ENCODE peak calls at places on chromosomes 12 and 14, in eight cellular contexts. One of them, this sample, is unnamed.

GRCh38 chr14:49427117-49427516 is 159.1 kb downstream of the RPS29 start:
- DNase-seq in ACHN: no peak
- DNase-seq in SW480: no peak
- DNase-seq in naive thymus-derived CD4-positive, alpha-beta T cell: no peak
- DNase-seq in kidney epithelial cell: no peak
- DNase-seq in thyroid gland: no peak
- DNase-seq in NAMALWA: peak
- DNase-seq in stimulated activated CD4-positive, alpha-beta T cell treated with anti-CD3 and anti-CD28 coated beads, Interleukin-15, amount 100 ng/mL, for 24 hours: no peak
- DNase-seq in this sample: no peak

GRCh38 chr14:105364100-105364708 is 34.1 kb upstream of the TEX22 start:
- DNase-seq in ACHN: peak
- DNase-seq in SW480: peak
- DNase-seq in naive thymus-derived CD4-positive, alpha-beta T cell: peak
- DNase-seq in kidney epithelial cell: no peak
- DNase-seq in thyroid gland: peak
- DNase-seq in NAMALWA: no peak
- DNase-seq in stimulated activated CD4-positive, alpha-beta T cell treated with anti-CD3 and anti-CD28 coated beads, Interleukin-15, amount 100 ng/mL, for 24 hours: peak
- DNase-seq in this sample: peak

GRCh38 chr14:102683399-102684275 is 91.2 kb downstream of the RCOR1 start:
- DNase-seq in ACHN: no peak
- DNase-seq in SW480: peak
- DNase-seq in naive thymus-derived CD4-positive, alpha-beta T cell: no peak
- DNase-seq in kidney epithelial cell: no peak
- DNase-seq in thyroid gland: no peak
- DNase-seq in NAMALWA: no peak
- DNase-seq in stimulated activated CD4-positive, alpha-beta T cell treated with anti-CD3 and anti-CD28 coated beads, Interleukin-15, amount 100 ng/mL, for 24 hours: no peak
- DNase-seq in this sample: peak

GRCh38 chr12:55721601-55722213 is 1.5 kb downstream of the RDH5 start:
- DNase-seq in ACHN: no peak
- DNase-seq in SW480: no peak
- DNase-seq in naive thymus-derived CD4-positive, alpha-beta T cell: no peak
- DNase-seq in kidney epithelial cell: no peak
- DNase-seq in thyroid gland: no peak
- DNase-seq in NAMALWA: no peak
- DNase-seq in stimulated activated CD4-positive, alpha-beta T cell treated with anti-CD3 and anti-CD28 coated beads, Interleukin-15, amount 100 ng/mL, for 24 hours: no peak
- DNase-seq in this sample: no peak

GRCh38 chr14:56490379-56490778 is 89.2 kb upstream of the TMEM260 start:
- DNase-seq in ACHN: peak
- DNase-seq in SW480: peak
- DNase-seq in naive thymus-derived CD4-positive, alpha-beta T cell: peak
- DNase-seq in kidney epithelial cell: no peak
- DNase-seq in thyroid gland: no peak
- DNase-seq in NAMALWA: peak
- DNase-seq in stimulated activated CD4-positive, alpha-beta T cell treated with anti-CD3 and anti-CD28 coated beads, Interleukin-15, amount 100 ng/mL, for 24 hours: no peak
- DNase-seq in this sample: peak

GRCh38 chr14:55336161-55336560 is 64.9 kb downstream of the FBXO34 start:
- DNase-seq in ACHN: no peak
- DNase-seq in SW480: no peak
- DNase-seq in naive thymus-derived CD4-positive, alpha-beta T cell: peak
- DNase-seq in kidney epithelial cell: no peak
- DNase-seq in thyroid gland: no peak
- DNase-seq in NAMALWA: no peak
- DNase-seq in stimulated activated CD4-positive, alpha-beta T cell treated with anti-CD3 and anti-CD28 coated beads, Interleukin-15, amount 100 ng/mL, for 24 hours: no peak
- DNase-seq in this sample: no peak

GRCh38 chr14:67553547-67553946 is 20.5 kb downstream of the PLEKHH1 start:
- DNase-seq in ACHN: no peak
- DNase-seq in SW480: no peak
- DNase-seq in naive thymus-derived CD4-positive, alpha-beta T cell: no peak
- DNase-seq in kidney epithelial cell: no peak
- DNase-seq in thyroid gland: no peak
- DNase-seq in NAMALWA: no peak
- DNase-seq in stimulated activated CD4-positive, alpha-beta T cell treated with anti-CD3 and anti-CD28 coated beads, Interleukin-15, amount 100 ng/mL, for 24 hours: no peak
- DNase-seq in this sample: no peak

GRCh38 chr14:93267149-93267711 is 60.2 kb downstream of the UBR7 start:
- DNase-seq in ACHN: no peak
- DNase-seq in SW480: no peak
- DNase-seq in naive thymus-derived CD4-positive, alpha-beta T cell: no peak
- DNase-seq in kidney epithelial cell: no peak
- DNase-seq in thyroid gland: no peak
- DNase-seq in NAMALWA: no peak
- DNase-seq in stimulated activated CD4-positive, alpha-beta T cell treated with anti-CD3 and anti-CD28 coated beads, Interleukin-15, amount 100 ng/mL, for 24 hours: no peak
- DNase-seq in this sample: no peak

GRCh38 chr14:56339855-56340701 is 221.9 kb downstream of the PELI2 start:
- DNase-seq in ACHN: peak
- DNase-seq in SW480: peak
- DNase-seq in naive thymus-derived CD4-positive, alpha-beta T cell: peak
- DNase-seq in kidney epithelial cell: peak
- DNase-seq in thyroid gland: peak
- DNase-seq in NAMALWA: peak
- DNase-seq in stimulated activated CD4-positive, alpha-beta T cell treated with anti-CD3 and anti-CD28 coated beads, Interleukin-15, amount 100 ng/mL, for 24 hours: peak
- DNase-seq in this sample: peak

GRCh38 chr14:51929156-51929555 is 60.2 kb upstream of the RTRAF start:
- DNase-seq in ACHN: no peak
- DNase-seq in SW480: no peak
- DNase-seq in naive thymus-derived CD4-positive, alpha-beta T cell: no peak
- DNase-seq in kidney epithelial cell: no peak
- DNase-seq in thyroid gland: no peak
- DNase-seq in NAMALWA: no peak
- DNase-seq in stimulated activated CD4-positive, alpha-beta T cell treated with anti-CD3 and anti-CD28 coated beads, Interleukin-15, amount 100 ng/mL, for 24 hours: no peak
- DNase-seq in this sample: peak

GRCh38 chr12:19273482-19274330 is 144.2 kb downstream of the PLEKHA5 start:
- DNase-seq in ACHN: peak
- DNase-seq in SW480: peak
- DNase-seq in naive thymus-derived CD4-positive, alpha-beta T cell: peak
- DNase-seq in kidney epithelial cell: peak
- DNase-seq in thyroid gland: peak
- DNase-seq in NAMALWA: no peak
- DNase-seq in stimulated activated CD4-positive, alpha-beta T cell treated with anti-CD3 and anti-CD28 coated beads, Interleukin-15, amount 100 ng/mL, for 24 hours: peak
- DNase-seq in this sample: peak

GRCh38 chr12:132235116-132235820 is 91.0 kb downstream of the NOC4L start:
- DNase-seq in ACHN: no peak
- DNase-seq in SW480: no peak
- DNase-seq in naive thymus-derived CD4-positive, alpha-beta T cell: no peak
- DNase-seq in kidney epithelial cell: no peak
- DNase-seq in thyroid gland: no peak
- DNase-seq in NAMALWA: no peak
- DNase-seq in stimulated activated CD4-positive, alpha-beta T cell treated with anti-CD3 and anti-CD28 coated beads, Interleukin-15, amount 100 ng/mL, for 24 hours: no peak
- DNase-seq in this sample: no peak

GRCh38 chr14:94773682-94774211 is 3.8 kb upstream of the GSC start:
- DNase-seq in ACHN: no peak
- DNase-seq in SW480: no peak
- DNase-seq in naive thymus-derived CD4-positive, alpha-beta T cell: no peak
- DNase-seq in kidney epithelial cell: no peak
- DNase-seq in thyroid gland: no peak
- DNase-seq in NAMALWA: no peak
- DNase-seq in stimulated activated CD4-positive, alpha-beta T cell treated with anti-CD3 and anti-CD28 coated beads, Interleukin-15, amount 100 ng/mL, for 24 hours: no peak
- DNase-seq in this sample: no peak

GRCh38 chr12:52168019-52168717 is 23.6 kb downstream of the KRT80 start:
- DNase-seq in ACHN: peak
- DNase-seq in SW480: no peak
- DNase-seq in naive thymus-derived CD4-positive, alpha-beta T cell: no peak
- DNase-seq in kidney epithelial cell: no peak
- DNase-seq in thyroid gland: no peak
- DNase-seq in NAMALWA: no peak
- DNase-seq in stimulated activated CD4-positive, alpha-beta T cell treated with anti-CD3 and anti-CD28 coated beads, Interleukin-15, amount 100 ng/mL, for 24 hours: no peak
- DNase-seq in this sample: peak

GRCh38 chr12:30257614-30258013 is 438.1 kb downstream of the IPO8 start:
- DNase-seq in ACHN: no peak
- DNase-seq in SW480: no peak
- DNase-seq in naive thymus-derived CD4-positive, alpha-beta T cell: no peak
- DNase-seq in kidney epithelial cell: no peak
- DNase-seq in thyroid gland: no peak
- DNase-seq in NAMALWA: no peak
- DNase-seq in stimulated activated CD4-positive, alpha-beta T cell treated with anti-CD3 and anti-CD28 coated beads, Interleukin-15, amount 100 ng/mL, for 24 hours: no peak
- DNase-seq in this sample: no peak

GRCh38 chr14:23610090-23610814 is 25.9 kb upstream of the DHRS2 start:
- DNase-seq in ACHN: no peak
- DNase-seq in SW480: no peak
- DNase-seq in naive thymus-derived CD4-positive, alpha-beta T cell: peak
- DNase-seq in kidney epithelial cell: no peak
- DNase-seq in thyroid gland: no peak
- DNase-seq in NAMALWA: no peak
- DNase-seq in stimulated activated CD4-positive, alpha-beta T cell treated with anti-CD3 and anti-CD28 coated beads, Interleukin-15, amount 100 ng/mL, for 24 hours: no peak
- DNase-seq in this sample: no peak

GRCh38 chr12:2284321-2284813 is 231.6 kb downstream of the CACNA1C start:
- DNase-seq in ACHN: no peak
- DNase-seq in SW480: no peak
- DNase-seq in naive thymus-derived CD4-positive, alpha-beta T cell: no peak
- DNase-seq in kidney epithelial cell: no peak
- DNase-seq in thyroid gland: no peak
- DNase-seq in NAMALWA: no peak
- DNase-seq in stimulated activated CD4-positive, alpha-beta T cell treated with anti-CD3 and anti-CD28 coated beads, Interleukin-15, amount 100 ng/mL, for 24 hours: no peak
- DNase-seq in this sample: peak

GRCh38 chr14:75299064-75299463 is 20.4 kb downstream of the FOS start:
- DNase-seq in ACHN: no peak
- DNase-seq in SW480: no peak
- DNase-seq in naive thymus-derived CD4-positive, alpha-beta T cell: no peak
- DNase-seq in kidney epithelial cell: no peak
- DNase-seq in thyroid gland: no peak
- DNase-seq in NAMALWA: no peak
- DNase-seq in stimulated activated CD4-positive, alpha-beta T cell treated with anti-CD3 and anti-CD28 coated beads, Interleukin-15, amount 100 ng/mL, for 24 hours: no peak
- DNase-seq in this sample: peak

GRCh38 chr12:74365178-74365964 is 172.3 kb upstream of the ATXN7L3B start:
- DNase-seq in ACHN: peak
- DNase-seq in SW480: peak
- DNase-seq in naive thymus-derived CD4-positive, alpha-beta T cell: no peak
- DNase-seq in kidney epithelial cell: no peak
- DNase-seq in thyroid gland: peak
- DNase-seq in NAMALWA: peak
- DNase-seq in stimulated activated CD4-positive, alpha-beta T cell treated with anti-CD3 and anti-CD28 coated beads, Interleukin-15, amount 100 ng/mL, for 24 hours: peak
- DNase-seq in this sample: peak

GRCh38 chr12:122403115-122403770 is 19.2 kb downstream of the CLIP1 start:
- DNase-seq in ACHN: no peak
- DNase-seq in SW480: no peak
- DNase-seq in naive thymus-derived CD4-positive, alpha-beta T cell: no peak
- DNase-seq in kidney epithelial cell: no peak
- DNase-seq in thyroid gland: no peak
- DNase-seq in NAMALWA: no peak
- DNase-seq in stimulated activated CD4-positive, alpha-beta T cell treated with anti-CD3 and anti-CD28 coated beads, Interleukin-15, amount 100 ng/mL, for 24 hours: peak
- DNase-seq in this sample: no peak

GRCh38 chr12:99918003-99918402 is 66.7 kb downstream of the ANKS1B start:
- DNase-seq in ACHN: no peak
- DNase-seq in SW480: no peak
- DNase-seq in naive thymus-derived CD4-positive, alpha-beta T cell: no peak
- DNase-seq in kidney epithelial cell: no peak
- DNase-seq in thyroid gland: no peak
- DNase-seq in NAMALWA: no peak
- DNase-seq in stimulated activated CD4-positive, alpha-beta T cell treated with anti-CD3 and anti-CD28 coated beads, Interleukin-15, amount 100 ng/mL, for 24 hours: no peak
- DNase-seq in this sample: no peak

GRCh38 chr12:108683906-108684556 is 47.3 kb downstream of the CORO1C start:
- DNase-seq in ACHN: no peak
- DNase-seq in SW480: no peak
- DNase-seq in naive thymus-derived CD4-positive, alpha-beta T cell: no peak
- DNase-seq in kidney epithelial cell: no peak
- DNase-seq in thyroid gland: no peak
- DNase-seq in NAMALWA: no peak
- DNase-seq in stimulated activated CD4-positive, alpha-beta T cell treated with anti-CD3 and anti-CD28 coated beads, Interleukin-15, amount 100 ng/mL, for 24 hours: no peak
- DNase-seq in this sample: no peak

GRCh38 chr12:94211011-94211410 is 62.6 kb downstream of the PLXNC1 start:
- DNase-seq in ACHN: no peak
- DNase-seq in SW480: no peak
- DNase-seq in naive thymus-derived CD4-positive, alpha-beta T cell: no peak
- DNase-seq in kidney epithelial cell: no peak
- DNase-seq in thyroid gland: no peak
- DNase-seq in NAMALWA: no peak
- DNase-seq in stimulated activated CD4-positive, alpha-beta T cell treated with anti-CD3 and anti-CD28 coated beads, Interleukin-15, amount 100 ng/mL, for 24 hours: no peak
- DNase-seq in this sample: peak

GRCh38 chr12:98188649-98189048 is 326.7 kb upstream of the TMPO start:
- DNase-seq in ACHN: no peak
- DNase-seq in SW480: no peak
- DNase-seq in naive thymus-derived CD4-positive, alpha-beta T cell: no peak
- DNase-seq in kidney epithelial cell: no peak
- DNase-seq in thyroid gland: no peak
- DNase-seq in NAMALWA: no peak
- DNase-seq in stimulated activated CD4-positive, alpha-beta T cell treated with anti-CD3 and anti-CD28 coated beads, Interleukin-15, amount 100 ng/mL, for 24 hours: no peak
- DNase-seq in this sample: peak

GRCh38 chr12:46556105-46556559 is 183.6 kb upstream of the SLC38A2 start:
- DNase-seq in ACHN: peak
- DNase-seq in SW480: peak
- DNase-seq in naive thymus-derived CD4-positive, alpha-beta T cell: no peak
- DNase-seq in kidney epithelial cell: peak
- DNase-seq in thyroid gland: no peak
- DNase-seq in NAMALWA: no peak
- DNase-seq in stimulated activated CD4-positive, alpha-beta T cell treated with anti-CD3 and anti-CD28 coated beads, Interleukin-15, amount 100 ng/mL, for 24 hours: no peak
- DNase-seq in this sample: peak

GRCh38 chr12:122097641-122098364 is 19.2 kb downstream of the MLXIP start:
- DNase-seq in ACHN: no peak
- DNase-seq in SW480: no peak
- DNase-seq in naive thymus-derived CD4-positive, alpha-beta T cell: no peak
- DNase-seq in kidney epithelial cell: no peak
- DNase-seq in thyroid gland: peak
- DNase-seq in NAMALWA: no peak
- DNase-seq in stimulated activated CD4-positive, alpha-beta T cell treated with anti-CD3 and anti-CD28 coated beads, Interleukin-15, amount 100 ng/mL, for 24 hours: no peak
- DNase-seq in this sample: peak

GRCh38 chr12:2111816-2112215 is 59.0 kb downstream of the CACNA1C start:
- DNase-seq in ACHN: no peak
- DNase-seq in SW480: no peak
- DNase-seq in naive thymus-derived CD4-positive, alpha-beta T cell: no peak
- DNase-seq in kidney epithelial cell: no peak
- DNase-seq in thyroid gland: no peak
- DNase-seq in NAMALWA: no peak
- DNase-seq in stimulated activated CD4-positive, alpha-beta T cell treated with anti-CD3 and anti-CD28 coated beads, Interleukin-15, amount 100 ng/mL, for 24 hours: no peak
- DNase-seq in this sample: no peak

This sample was measured in amniotic epithelial cell.